ENCODE peak calls at places on chromosomes 6 and 20, in nine cellular contexts. X, Q, T, J, L, Z, D, K and E are unnamed samples.

GRCh38 chr6:12490904-12491571 is 200.9 kb downstream of the EDN1 start:
- DNase-seq in X (no peak), L (no peak), Z (peak), J (peak), K (no peak), Q (peak), T (no peak), D (peak), E (peak)

GRCh38 chr6:71028236-71028876 is 71.5 kb upstream of the B3GAT2 start:
- DNase-seq in Q (peak), T (no peak), Z (peak), K (no peak), D (no peak), L (no peak), J (no peak), X (no peak), E (no peak)

GRCh38 chr6:70849348-70850069 is 107.4 kb downstream of the B3GAT2 start:
- DNase-seq in J (peak), Q (no peak), L (no peak), K (no peak), T (no peak), D (no peak), X (no peak), Z (peak), E (peak)

GRCh38 chr6:16040282-16040974 is 88.5 kb upstream of the MYLIP start:
- DNase-seq in D (no peak), L (no peak), T (no peak), Q (no peak), X (no peak), K (no peak), Z (no peak), J (no peak), E (no peak)

GRCh38 chr20:25544760-25545159 is 40.6 kb downstream of the NINL start:
- DNase-seq in X (no peak), Z (peak), Q (no peak), D (no peak), K (no peak), L (no peak), T (no peak), J (no peak), E (no peak)

GRCh38 chr6:30881392-30881986 is 2.8 kb upstream of the DDR1 start:
- DNase-seq in Q (no peak), X (peak), L (no peak), K (no peak), Z (no peak), T (no peak), J (no peak), D (no peak), E (no peak)

GRCh38 chr6:111715321-111715720 is 109.6 kb upstream of the TRAF3IP2 start:
- DNase-seq in J (no peak), Z (no peak), D (no peak), L (peak), K (no peak), X (no peak), Q (no peak), T (no peak), E (no peak)

GRCh38 chr6:137798846-137799245 is 68.2 kb upstream of the TNFAIP3 start:
- DNase-seq in D (no peak), Q (no peak), Z (peak), L (peak), K (no peak), X (no peak), J (peak), T (no peak), E (no peak)

GRCh38 chr6:70524721-70525286 is 41.9 kb upstream of the SDHAF4 start:
- DNase-seq in Q (no peak), D (no peak), J (no peak), T (no peak), K (no peak), L (no peak), X (no peak), Z (peak), E (no peak)

GRCh38 chr6:37960139-37960935 is 140.8 kb downstream of the ZFAND3 start:
- DNase-seq in K (no peak), D (no peak), L (no peak), Q (no peak), J (no peak), X (no peak), T (no peak), Z (no peak), E (no peak)

GRCh38 chr6:170553686-170554085 is 483 bp upstream of the TBP start:
- DNase-seq in Q (no peak), Z (peak), X (no peak), L (no peak), T (peak), K (no peak), D (no peak), J (peak), E (no peak)

GRCh38 chr20:4112490-4113420 is 97.4 kb upstream of the RNF24 start:
- DNase-seq in D (no peak), Q (peak), L (no peak), K (no peak), X (no peak), Z (peak), T (no peak), J (peak), E (no peak)

GRCh38 chr20:44610313-44610965 is 28.1 kb downstream of the PKIG start:
- DNase-seq in Q (no peak), T (no peak), L (peak), Z (no peak), J (no peak), K (no peak), D (no peak), X (no peak), E (no peak)

GRCh38 chr20:46282669-46283068 is 25.6 kb downstream of the CDH22 start:
- DNase-seq in X (peak), K (no peak), T (no peak), Q (no peak), D (peak), J (no peak), Z (no peak), L (no peak), E (no peak)

GRCh38 chr20:50308513-50309279 is 118.1 kb downstream of the CEBPB start:
- DNase-seq in T (peak), J (peak), D (peak), Q (peak), K (no peak), Z (peak), X (peak), L (no peak), E (peak)

GRCh38 chr6:11007715-11008608 is 36.1 kb downstream of the ELOVL2 start:
- DNase-seq in K (no peak), Q (peak), Z (peak), J (no peak), D (no peak), T (no peak), L (no peak), X (no peak), E (no peak)

GRCh38 chr6:8027965-8028651 is 36.1 kb downstream of the BLOC1S5 start:
- DNase-seq in T (no peak), K (no peak), Q (no peak), Z (peak), J (peak), X (no peak), L (no peak), D (no peak), E (no peak)

GRCh38 chr6:151659212-151659611 is 148.3 kb upstream of the ESR1 start:
- DNase-seq in D (no peak), Z (no peak), X (no peak), Q (no peak), J (no peak), T (no peak), L (no peak), K (no peak), E (no peak)
- TF ChIP-seq CTCF in D (no peak), Z (no peak), X (no peak), Q (no peak), J (no peak), T (no peak), L (no peak), K (no peak), E (no peak)

GRCh38 chr6:6725834-6726194 is 137.3 kb downstream of the LY86 start:
- DNase-seq in K (no peak), T (no peak), Z (no peak), L (no peak), D (no peak), X (no peak), J (no peak), Q (no peak), E (no peak)
- TF ChIP-seq CTCF in K (no peak), T (no peak), Z (no peak), L (no peak), D (no peak), X (no peak), J (no peak), Q (no peak), E (no peak)

GRCh38 chr20:48983423-48984400 is 62.2 kb downstream of the ARFGEF2 start:
- DNase-seq in Q (peak), X (no peak), Z (peak), J (peak), D (no peak), T (no peak), K (no peak), L (no peak), E (peak)
- TF ChIP-seq CTCF in Q (no peak), X (no peak), Z (no peak), J (no peak), D (no peak), T (no peak), K (no peak), L (no peak), E (no peak)

GRCh38 chr6:127841811-127842210 is 59.0 kb downstream of the THEMIS start:
- DNase-seq in L (no peak), D (no peak), J (no peak), Q (no peak), Z (peak), K (no peak), T (no peak), X (no peak), E (no peak)

GRCh38 chr6:127844529-127844928 is 56.3 kb downstream of the THEMIS start:
- DNase-seq in L (no peak), Z (no peak), J (no peak), D (no peak), K (no peak), X (no peak), T (no peak), Q (no peak), E (no peak)

GRCh38 chr6:127843582-127843981 is 57.3 kb downstream of the THEMIS start:
- DNase-seq in Z (no peak), L (no peak), K (no peak), X (no peak), T (no peak), J (no peak), Q (no peak), D (no peak), E (no peak)

GRCh38 chr6:127842562-127842961 is 58.3 kb downstream of the THEMIS start:
- DNase-seq in Q (no peak), X (no peak), D (no peak), L (no peak), T (no peak), K (no peak), Z (no peak), J (no peak), E (no peak)

GRCh38 chr6:127845242-127845641 is 55.6 kb downstream of the THEMIS start:
- DNase-seq in T (no peak), J (no peak), K (no peak), L (no peak), Q (no peak), X (no peak), Z (no peak), D (no peak), E (no peak)
- TF ChIP-seq CTCF in T (no peak), J (no peak), K (no peak), L (no peak), Q (no peak), X (no peak), Z (no peak), D (no peak), E (no peak)

DNA sequence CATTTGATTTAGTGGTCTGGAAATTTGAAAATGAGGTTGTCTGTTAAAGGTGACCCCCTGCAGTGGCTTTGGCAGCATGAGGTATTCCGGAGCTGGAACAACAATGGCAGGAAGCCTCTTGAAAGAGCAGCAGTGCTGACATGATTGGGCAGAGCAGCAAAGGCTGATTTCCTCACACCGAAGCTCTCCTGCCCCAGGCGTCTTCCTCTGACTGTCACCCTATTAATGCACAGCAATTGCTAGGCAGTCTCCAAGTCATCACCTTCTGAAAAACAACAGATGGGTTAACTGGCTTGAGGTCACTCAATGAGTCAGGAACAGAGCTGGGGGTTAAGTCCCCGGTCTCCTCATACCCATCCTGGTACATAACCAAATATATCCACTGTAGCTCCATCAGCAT is 241.8 kb upstream of the MMS22L start:
- DNase-seq in K (no peak), X (peak), Q (peak), J (no peak), L (no peak), Z (no peak), T (peak), D (no peak), E (no peak)
- TF ChIP-seq CTCF in K (no peak), X (no peak), Q (no peak), J (no peak), L (no peak), Z (no peak), T (no peak), D (no peak), E (no peak)